ENCODE peak calls at places on chromosomes 5 and 9, in six cellular contexts. U, D, P, I, M and S are unnamed samples.

GRCh38 chr9:35193762-35194161 is 32.0 kb downstream of the UNC13B start:
- DNase-seq in D (peak; percentile 38), M (peak; percentile 64), U (no peak), I (peak; percentile 29), P (no peak), S (no peak)

GRCh38 chr5:52997424-52997823 is 8.3 kb downstream of the ITGA2 start:
- DNase-seq in U (peak; percentile 53), M (peak; percentile 98), I (no peak), P (no peak), D (no peak), S (no peak)

GRCh38 chr5:37628876-37629275 is 211.0 kb downstream of the GDNF start:
- DNase-seq in D (no peak), I (no peak), M (no peak), P (no peak), U (no peak), S (no peak)

GRCh38 chr5:115418788-115419187 is 122.3 kb upstream of the CCDC112 start:
- DNase-seq in U (no peak), M (no peak), P (no peak), D (no peak), I (no peak), S (no peak)

GRCh38 chr5:146344155-146345118 is 5.8 kb downstream of the POU4F3 start:
- DNase-seq in M (no peak), D (peak; percentile 96), P (no peak), U (no peak), I (no peak), S (no peak)

GRCh38 chr9:79946718-79947117 is 375.0 kb downstream of the TLE4 start:
- DNase-seq in D (no peak), P (no peak), M (no peak), I (no peak), U (no peak), S (no peak)

GRCh38 chr9:104868687-104869404 is 59.1 kb downstream of the ABCA1 start:
- DNase-seq in D (peak; percentile 91), M (no peak), P (no peak), I (peak; percentile 46), U (peak; percentile 55), S (no peak)

GRCh38 chr9:122518841-122519240 is at the start of gene OR1J4:
- DNase-seq in I (no peak), U (no peak), P (no peak), D (no peak), M (no peak), S (no peak)

GRCh38 chr5:7446913-7447312 is 51.0 kb downstream of the ADCY2 start:
- DNase-seq in I (no peak), D (no peak), M (no peak), U (no peak), P (no peak), S (no peak)

GRCh38 chr5:122172207-122172606 is 42.9 kb downstream of the ZNF474 start:
- DNase-seq in U (no peak), D (no peak), I (no peak), P (no peak), M (no peak), S (no peak)

GRCh38 chr5:92492908-92493307 is 1088.1 kb downstream of the NR2F1-AS1 start:
- DNase-seq in D (no peak), P (no peak), I (no peak), U (no peak), M (no peak), S (no peak)

GRCh38 chr9:117671468-117671867 is 32.7 kb upstream of the TLR4 start:
- DNase-seq in U (no peak), M (no peak), D (no peak), I (no peak), P (no peak), S (no peak)

GRCh38 chr9:93810028-93810971 is 144.9 kb downstream of the BARX1 start:
- DNase-seq in M (no peak), P (no peak), I (no peak), U (no peak), D (peak; percentile 65), S (no peak)

GRCh38 chr5:72402959-72403628 is 82.9 kb downstream of the PTCD2 start:
- DNase-seq in U (peak; percentile 37), M (no peak), D (peak; percentile 57), I (no peak), P (no peak), S (no peak)

GRCh38 chr5:60883229-60883628 is 39.2 kb upstream of the ELOVL7 start:
- DNase-seq in D (peak; percentile 43), P (peak; percentile 6), U (peak; percentile 31), M (peak; percentile 29), I (peak; percentile 6), S (no peak)

GRCh38 chr9:73889023-73889422 is 608.1 kb upstream of the RORB start:
- DNase-seq in M (no peak), I (no peak), D (no peak), U (no peak), P (no peak), S (no peak)

GRCh38 chr5:124746252-124746915 is at the start of gene ZNF608:
- DNase-seq in D (peak; percentile 67), U (peak; percentile 35), M (peak; percentile 6), P (no peak), I (no peak), S (no peak)

GRCh38 chr5:147190236-147190815 is 44.5 kb upstream of the STK32A start:
- DNase-seq in M (no peak), D (no peak), U (no peak), I (no peak), P (no peak), S (no peak)

GRCh38 chr9:24652181-24652580 is 106.5 kb upstream of the IZUMO3 start:
- DNase-seq in I (no peak), D (no peak), U (no peak), P (no peak), M (no peak), S (no peak)
- TF ChIP-seq REST in I (no peak), D (no peak), U (no peak), P (no peak), M (no peak), S (no peak)

GRCh38 chr5:31361234-31361633 is 167.7 kb downstream of the CDH6 start:
- DNase-seq in I (no peak), D (no peak), U (no peak), P (no peak), M (no peak), S (no peak)
- H3K4me1 ChIP-seq in I (no peaks in the 10 kb centered on the region), D (peaks cover 13% of the 10 kb centered on the region), U (no peaks in the 10 kb centered on the region), P (no peaks in the 10 kb centered on the region), M (no peaks in the 10 kb centered on the region), S (no peaks in the 10 kb centered on the region)

GRCh38 chr5:120062515-120062917 is 401.6 kb upstream of the PRR16 start:
- DNase-seq in I (no peak), M (no peak), D (peak; percentile 4), P (no peak), U (no peak), S (no peak)
- TF ChIP-seq REST in I (no peak), M (no peak), D (no peak), P (no peak), U (no peak), S (no peak)

GRCh38 chr5:143024227-143024920 is 254.2 kb downstream of the ARHGAP26 start:
- DNase-seq in P (no peak), M (no peak), U (no peak), I (no peak), D (no peak), S (no peak)
- H3K4me1 ChIP-seq in P (no peaks in the 10 kb centered on the region), M (peaks cover 11% of the 10 kb centered on the region), U (no peaks in the 10 kb centered on the region), I (peaks cover 26% of the 10 kb centered on the region), D (peaks cover 1% of the 10 kb centered on the region), S (no peaks in the 10 kb centered on the region)

DNA sequence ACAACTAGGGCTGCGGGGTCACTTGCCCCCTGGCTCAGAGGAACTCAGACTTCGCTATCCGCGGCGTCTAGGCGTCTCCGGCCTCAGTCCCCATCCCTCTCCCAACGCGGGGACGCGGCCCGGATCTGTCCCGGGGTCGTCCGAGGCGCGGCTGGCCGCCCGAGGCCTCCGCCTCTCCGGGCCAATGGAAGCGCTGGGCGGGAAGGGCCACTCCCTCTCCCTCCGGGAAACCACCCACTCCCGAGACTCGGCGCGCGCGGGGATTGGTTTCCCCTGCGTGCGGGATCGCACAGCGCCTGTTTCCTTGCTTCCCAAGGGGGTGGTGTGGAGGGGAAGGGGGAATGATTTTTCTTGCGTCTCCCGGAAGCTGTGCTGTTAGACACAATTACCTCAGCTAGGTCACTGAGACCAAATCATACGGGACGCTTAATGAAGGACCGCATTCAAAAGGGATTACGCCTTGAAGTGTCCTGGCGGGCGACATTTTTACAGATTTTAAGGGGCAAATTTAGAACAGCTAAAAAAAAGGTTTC is 38.4 kb downstream of the NR2F1 start:
- DNase-seq in U (peak; percentile 89), D (peak; percentile 60), I (no peak), P (no peak), M (peak; percentile 20), S (peak; percentile 52)
- TF ChIP-seq REST in U (no peak), D (no peak), I (no peak), P (no peak), M (no peak), S (peak; percentile 37)

GRCh38 chr5:96331210-96331609 is 101.8 kb downstream of the PCSK1 start:
- DNase-seq in P (no peak), D (no peak), M (no peak), I (no peak), U (no peak), S (no peak)
- H3K4me1 ChIP-seq in P (peaks cover 5% of the 10 kb centered on the region), D (peaks cover 8% of the 10 kb centered on the region), M (peaks cover 43% of the 10 kb centered on the region), I (no peaks in the 10 kb centered on the region), U (peaks cover 34% of the 10 kb centered on the region), S (peaks cover 33% of the 10 kb centered on the region)

GRCh38 chr5:169244812-169245211 is 56.1 kb downstream of the SLIT3 start:
- DNase-seq in M (no peak), P (no peak), I (no peak), U (no peak), D (no peak), S (no peak)

GRCh38 chr5:169243651-169244422 is 57.1 kb downstream of the SLIT3 start:
- DNase-seq in D (no peak), M (no peak), P (no peak), I (no peak), U (no peak), S (no peak)

GRCh38 chr5:169242849-169243186 is 58.1 kb downstream of the SLIT3 start:
- DNase-seq in P (no peak), M (no peak), I (no peak), U (no peak), D (no peak), S (no peak)

DNA sequence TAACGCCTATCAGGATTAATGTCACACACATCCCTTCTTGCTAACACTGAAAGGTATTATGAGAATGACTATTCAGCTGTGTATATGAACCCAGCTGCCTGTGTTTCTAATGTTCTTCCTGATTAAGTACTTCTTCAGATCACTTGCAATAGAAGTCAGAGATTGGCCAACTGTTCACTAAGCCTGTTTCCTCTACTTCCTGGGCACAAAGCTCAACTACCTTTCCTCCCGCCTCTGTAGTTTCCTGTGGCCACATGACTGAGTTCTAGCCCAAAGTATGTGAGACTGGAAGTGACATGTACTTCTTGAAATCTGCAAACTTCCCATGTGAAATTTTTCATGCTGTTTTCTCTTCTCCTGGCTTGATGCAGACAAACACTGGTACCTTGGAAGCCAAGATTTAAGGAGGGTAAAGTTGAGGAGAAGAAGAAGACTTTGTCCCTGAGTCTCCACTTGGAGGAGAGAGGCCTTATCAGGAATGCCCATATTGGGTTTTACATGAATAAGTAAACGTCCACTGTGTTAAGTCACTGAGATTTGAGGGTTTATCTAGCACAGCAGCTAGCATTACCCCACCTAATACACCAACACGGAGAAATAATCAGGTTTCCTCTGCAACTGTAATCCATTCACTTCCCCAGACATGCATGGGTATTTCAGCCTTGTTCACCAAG is 58.6 kb downstream of the SLIT3 start:
- DNase-seq in I (peak; percentile 2), D (no peak), M (no peak), P (no peak), U (no peak), S (no peak)
- TF ChIP-seq REST in I (no peak), D (no peak), M (no peak), P (no peak), U (no peak), S (no peak)